ENCODE peak calls at places on chromosomes 6 and 20, in seven cellular contexts. One of them, this sample, is unnamed.

GRCh38 chr6:136383271-136383670 is 93.6 kb upstream of the BCLAF1 start:
- DNase-seq in transverse colon: no peak
- DNase-seq in HepG2: no peak
- DNase-seq in A549: no peak
- DNase-seq in stomach: no peak
- DNase-seq in SK-N-SH: no peak
- DNase-seq in sigmoid colon: no peak
- DNase-seq in this sample: no peak

GRCh38 chr6:56959094-56959493 is 4.2 kb downstream of the BEND6 start:
- DNase-seq in transverse colon: no peak
- DNase-seq in HepG2: no peak
- DNase-seq in A549: no peak
- DNase-seq in stomach: no peak
- DNase-seq in SK-N-SH: no peak
- DNase-seq in sigmoid colon: no peak
- DNase-seq in this sample: no peak

GRCh38 chr6:148467926-148468325 is 125.3 kb downstream of the SASH1 start:
- DNase-seq in transverse colon: no peak
- DNase-seq in HepG2: no peak
- DNase-seq in A549: no peak
- DNase-seq in stomach: no peak
- DNase-seq in SK-N-SH: no peak
- DNase-seq in sigmoid colon: no peak
- DNase-seq in this sample: no peak

GRCh38 chr6:3031857-3032256 is 32.2 kb downstream of the NQO2 start:
- DNase-seq in transverse colon: no peak
- DNase-seq in HepG2: peak; percentile 43
- DNase-seq in A549: no peak
- DNase-seq in stomach: no peak
- DNase-seq in SK-N-SH: no peak
- DNase-seq in sigmoid colon: no peak
- DNase-seq in this sample: no peak

GRCh38 chr20:63501818-63502670 is 3.2 kb upstream of the EEF1A2 start:
- DNase-seq in transverse colon: no peak
- DNase-seq in HepG2: no peak
- DNase-seq in A549: no peak
- DNase-seq in stomach: no peak
- DNase-seq in SK-N-SH: peak; percentile 94
- DNase-seq in sigmoid colon: peak; percentile 56
- DNase-seq in this sample: no peak

GRCh38 chr20:6590891-6591679 is 176.4 kb upstream of the BMP2 start:
- DNase-seq in transverse colon: peak; percentile 48
- DNase-seq in HepG2: no peak
- DNase-seq in A549: no peak
- DNase-seq in stomach: no peak
- DNase-seq in SK-N-SH: no peak
- DNase-seq in sigmoid colon: no peak
- DNase-seq in this sample: no peak

GRCh38 chr6:100453701-100454521 is 10.8 kb downstream of the SIM1 start:
- DNase-seq in transverse colon: no peak
- DNase-seq in HepG2: no peak
- DNase-seq in A549: no peak
- DNase-seq in stomach: no peak
- DNase-seq in SK-N-SH: no peak
- DNase-seq in sigmoid colon: no peak
- DNase-seq in this sample: no peak

GRCh38 chr6:120938876-120939231 is 395.4 kb downstream of the TBC1D32 start:
- DNase-seq in transverse colon: no peak
- DNase-seq in HepG2: no peak
- DNase-seq in A549: no peak
- DNase-seq in stomach: no peak
- DNase-seq in SK-N-SH: no peak
- DNase-seq in sigmoid colon: no peak
- DNase-seq in this sample: no peak

GRCh38 chr6:137942736-137943135 is 75.7 kb downstream of the TNFAIP3 start:
- DNase-seq in transverse colon: no peak
- DNase-seq in HepG2: no peak
- DNase-seq in A549: no peak
- DNase-seq in stomach: no peak
- DNase-seq in SK-N-SH: no peak
- DNase-seq in sigmoid colon: no peak
- DNase-seq in this sample: no peak

GRCh38 chr20:48825551-48825885 is 2.3 kb downstream of the PREX1 start:
- DNase-seq in transverse colon: no peak
- DNase-seq in HepG2: no peak
- DNase-seq in A549: no peak
- DNase-seq in stomach: no peak
- DNase-seq in SK-N-SH: no peak
- DNase-seq in sigmoid colon: no peak
- DNase-seq in this sample: no peak

GRCh38 chr6:163730496-163731210 is 316.1 kb downstream of the QKI start:
- DNase-seq in transverse colon: no peak
- DNase-seq in HepG2: no peak
- DNase-seq in A549: no peak
- DNase-seq in stomach: no peak
- DNase-seq in SK-N-SH: no peak
- DNase-seq in sigmoid colon: peak; percentile 59
- DNase-seq in this sample: no peak

GRCh38 chr6:31210119-31210518 is 39.6 kb upstream of the POU5F1 start:
- DNase-seq in transverse colon: no peak
- DNase-seq in HepG2: no peak
- DNase-seq in A549: no peak
- DNase-seq in stomach: no peak
- DNase-seq in SK-N-SH: no peak
- DNase-seq in sigmoid colon: no peak
- DNase-seq in this sample: no peak
- H3K4me1 ChIP-seq in transverse colon: peaks cover 11% of the 10 kb centered on the region
- H3K4me1 ChIP-seq in HepG2: peaks cover 51% of the 10 kb centered on the region
- H3K4me1 ChIP-seq in A549: no peaks in the 10 kb centered on the region
- H3K4me1 ChIP-seq in stomach: no peaks in the 10 kb centered on the region
- H3K4me1 ChIP-seq in SK-N-SH: no peaks in the 10 kb centered on the region
- H3K4me1 ChIP-seq in sigmoid colon: no peaks in the 10 kb centered on the region
- H3K4me1 ChIP-seq in this sample: no peaks in the 10 kb centered on the region

DNA sequence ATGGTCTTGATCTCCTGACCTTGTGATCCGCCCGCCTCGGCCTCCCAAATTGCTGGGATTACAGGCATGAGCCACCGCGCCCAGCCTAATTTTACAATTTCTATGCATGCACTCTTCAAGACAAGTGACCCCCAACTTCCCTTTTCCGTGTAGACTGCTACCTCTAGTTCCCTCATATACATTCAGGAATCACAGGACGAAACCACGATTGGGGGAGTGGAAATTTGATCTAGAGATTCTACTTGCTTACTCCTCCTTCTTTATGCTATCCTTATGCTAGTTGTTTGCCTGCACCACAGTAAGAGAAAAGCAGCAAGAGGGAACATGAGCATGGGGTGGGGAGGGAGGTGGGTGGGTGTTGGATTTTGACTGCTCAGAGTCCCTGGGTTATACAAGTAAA is 34.9 kb downstream of the OSTM1 start:
- DNase-seq in transverse colon: no peak
- DNase-seq in HepG2: no peak
- DNase-seq in A549: no peak
- DNase-seq in stomach: no peak
- DNase-seq in SK-N-SH: no peak
- DNase-seq in sigmoid colon: no peak
- DNase-seq in this sample: no peak
- TF ChIP-seq EP300 in transverse colon: no peak
- TF ChIP-seq EP300 in HepG2: no peak
- TF ChIP-seq EP300 in A549: no peak
- TF ChIP-seq EP300 in stomach: no peak
- TF ChIP-seq EP300 in SK-N-SH: no peak
- TF ChIP-seq EP300 in sigmoid colon: no peak
- TF ChIP-seq EP300 in this sample: no peak

GRCh38 chr6:111865909-111866546 is 7.2 kb downstream of the FYN start:
- DNase-seq in transverse colon: no peak
- DNase-seq in HepG2: no peak
- DNase-seq in A549: no peak
- DNase-seq in stomach: no peak
- DNase-seq in SK-N-SH: no peak
- DNase-seq in sigmoid colon: no peak
- DNase-seq in this sample: no peak

GRCh38 chr6:111862727-111863126 is 10.5 kb downstream of the FYN start:
- DNase-seq in transverse colon: no peak
- DNase-seq in HepG2: no peak
- DNase-seq in A549: no peak
- DNase-seq in stomach: no peak
- DNase-seq in SK-N-SH: no peak
- DNase-seq in sigmoid colon: no peak
- DNase-seq in this sample: no peak

GRCh38 chr6:111862314-111862713 is 10.9 kb downstream of the FYN start:
- DNase-seq in transverse colon: no peak
- DNase-seq in HepG2: no peak
- DNase-seq in A549: no peak
- DNase-seq in stomach: no peak
- DNase-seq in SK-N-SH: no peak
- DNase-seq in sigmoid colon: no peak
- DNase-seq in this sample: no peak

GRCh38 chr6:111865049-111865585 is 8.1 kb downstream of the FYN start:
- DNase-seq in transverse colon: no peak
- DNase-seq in HepG2: no peak
- DNase-seq in A549: no peak
- DNase-seq in stomach: no peak
- DNase-seq in SK-N-SH: no peak
- DNase-seq in sigmoid colon: no peak
- DNase-seq in this sample: no peak

GRCh38 chr6:111864138-111865048 is 8.9 kb downstream of the FYN start:
- DNase-seq in transverse colon: no peak
- DNase-seq in HepG2: no peak
- DNase-seq in A549: no peak
- DNase-seq in stomach: no peak
- DNase-seq in SK-N-SH: no peak
- DNase-seq in sigmoid colon: no peak
- DNase-seq in this sample: no peak
- H3K4me1 ChIP-seq in transverse colon: peaks cover 21% of the 10 kb centered on the region
- H3K4me1 ChIP-seq in HepG2: peaks cover 3% of the 10 kb centered on the region
- H3K4me1 ChIP-seq in A549: no peaks in the 10 kb centered on the region
- H3K4me1 ChIP-seq in stomach: peaks cover 3% of the 10 kb centered on the region
- H3K4me1 ChIP-seq in SK-N-SH: peaks cover 8% of the 10 kb centered on the region
- H3K4me1 ChIP-seq in sigmoid colon: peaks cover 9% of the 10 kb centered on the region
- H3K4me1 ChIP-seq in this sample: no peaks in the 10 kb centered on the region

GRCh38 chr6:30744054-30744805 is at the start of gene IER3:
- DNase-seq in transverse colon: peak; percentile 93
- DNase-seq in HepG2: peak; percentile 89
- DNase-seq in A549: peak; percentile 93
- DNase-seq in stomach: peak; percentile 92
- DNase-seq in SK-N-SH: no peak
- DNase-seq in sigmoid colon: peak; percentile 94
- DNase-seq in this sample: peak; percentile 67
- TF ChIP-seq EP300 in transverse colon: no peak
- TF ChIP-seq EP300 in HepG2: peak; percentile 27
- TF ChIP-seq EP300 in A549: peak; percentile 20
- TF ChIP-seq EP300 in stomach: no peak
- TF ChIP-seq EP300 in SK-N-SH: no peak
- TF ChIP-seq EP300 in sigmoid colon: peak; percentile 22
- TF ChIP-seq EP300 in this sample: peak; percentile 89